ENCODE peak calls at places on chromosome 12, in six cellular contexts. G is ovary, O is ACHN, J is GM04504, S is lower lobe of right lung, A is Caco-2. V is an unnamed sample.

GRCh38 chr12:39300799-39301198 is 142.1 kb downstream of the KIF21A start:
- DNase-seq in G (no peak), S (no peak), A (no peak), O (no peak), J (peak), V (no peak)

GRCh38 chr12:25769076-25769945 is 189.2 kb upstream of the RASSF8 start:
- DNase-seq in A (no peak), G (no peak), S (no peak), J (peak), O (peak), V (no peak)

GRCh38 chr12:93376436-93377251 is 1.1 kb upstream of the NUDT4 start:
- DNase-seq in S (peak), O (peak), J (no peak), A (peak), G (peak), V (no peak)

GRCh38 chr12:106078358-106079025 is 60.3 kb downstream of the NUAK1 start:
- DNase-seq in G (no peak), O (peak), S (no peak), J (peak), A (no peak), V (no peak)

GRCh38 chr12:104197264-104197663 is 18.3 kb upstream of the TXNRD1 start:
- DNase-seq in G (no peak), O (no peak), A (no peak), S (no peak), J (no peak), V (no peak)

GRCh38 chr12:32669584-32669983 is 9.5 kb upstream of the DNM1L start:
- DNase-seq in A (no peak), G (no peak), J (no peak), S (no peak), O (no peak), V (no peak)

GRCh38 chr12:58313091-58313855 is 371.9 kb downstream of the ATP23 start:
- DNase-seq in S (no peak), A (no peak), G (no peak), J (peak), O (peak), V (no peak)

GRCh38 chr12:62767946-62768345 is 167.0 kb downstream of the PPM1H start:
- DNase-seq in A (no peak), O (no peak), G (no peak), J (no peak), S (no peak), V (no peak)

GRCh38 chr12:132451172-132451835 is 38.6 kb upstream of the FBRSL1 start:
- DNase-seq in S (no peak), A (no peak), O (no peak), G (no peak), J (no peak), V (peak)

GRCh38 chr12:130879212-130879686 is 7.4 kb downstream of the RAN start:
- DNase-seq in S (no peak), G (no peak), A (no peak), O (no peak), J (no peak), V (peak)

V was measured in spleen.